ENCODE peak calls at places on chromosomes 13 and 19, in six cellular contexts. One of them, this sample, is unnamed.

GRCh38 chr19:12664406-12665280 is 1.9 kb downstream of the MAN2B1 start:
- DNase-seq in IMR-90: no peak
- DNase-seq in trophoblast cell: no peak
- DNase-seq in neuronal stem cell: no peak
- DNase-seq in H9: peak; percentile 96
- DNase-seq in mesenchymal stem cell: no peak
- DNase-seq in this sample: peak; percentile 88

GRCh38 chr19:39093761-39094160 is 9.6 kb downstream of the ACP7 start:
- DNase-seq in IMR-90: peak; percentile 79
- DNase-seq in trophoblast cell: no peak
- DNase-seq in neuronal stem cell: no peak
- DNase-seq in H9: no peak
- DNase-seq in mesenchymal stem cell: peak; percentile 72
- DNase-seq in this sample: no peak

GRCh38 chr13:39148513-39148961 is 110.3 kb downstream of the NHLRC3 start:
- DNase-seq in IMR-90: no peak
- DNase-seq in trophoblast cell: peak; percentile 43
- DNase-seq in neuronal stem cell: no peak
- DNase-seq in H9: no peak
- DNase-seq in mesenchymal stem cell: peak; percentile 88
- DNase-seq in this sample: no peak

GRCh38 chr13:42924290-42924803 is 67.7 kb downstream of the EPSTI1 start:
- DNase-seq in IMR-90: no peak
- DNase-seq in trophoblast cell: no peak
- DNase-seq in neuronal stem cell: no peak
- DNase-seq in H9: no peak
- DNase-seq in mesenchymal stem cell: no peak
- DNase-seq in this sample: no peak

GRCh38 chr13:63208811-63209210 is 1793.2 kb upstream of the PCDH20 start:
- DNase-seq in IMR-90: peak; percentile 57
- DNase-seq in trophoblast cell: no peak
- DNase-seq in neuronal stem cell: no peak
- DNase-seq in H9: no peak
- DNase-seq in mesenchymal stem cell: peak; percentile 28
- DNase-seq in this sample: no peak

GRCh38 chr19:14561832-14562351 is 10.0 kb downstream of the NDUFB7 start:
- DNase-seq in IMR-90: peak; percentile 19
- DNase-seq in trophoblast cell: peak; percentile 76
- DNase-seq in neuronal stem cell: no peak
- DNase-seq in H9: peak; percentile 48
- DNase-seq in mesenchymal stem cell: peak; percentile 25
- DNase-seq in this sample: no peak

GRCh38 chr13:74301200-74302063 is 167.2 kb upstream of the KLF12 start:
- DNase-seq in IMR-90: peak; percentile 24
- DNase-seq in trophoblast cell: no peak
- DNase-seq in neuronal stem cell: no peak
- DNase-seq in H9: no peak
- DNase-seq in mesenchymal stem cell: no peak
- DNase-seq in this sample: no peak

GRCh38 chr19:39070888-39071287 is 13.3 kb upstream of the ACP7 start:
- DNase-seq in IMR-90: peak; percentile 32
- DNase-seq in trophoblast cell: no peak
- DNase-seq in neuronal stem cell: no peak
- DNase-seq in H9: no peak
- DNase-seq in mesenchymal stem cell: peak; percentile 16
- DNase-seq in this sample: no peak

GRCh38 chr19:3243851-3244700 is 19.6 kb downstream of the CELF5 start:
- DNase-seq in IMR-90: peak; percentile 56
- DNase-seq in trophoblast cell: peak; percentile 30
- DNase-seq in neuronal stem cell: peak; percentile 70
- DNase-seq in H9: peak; percentile 64
- DNase-seq in mesenchymal stem cell: peak; percentile 68
- DNase-seq in this sample: peak; percentile 81

GRCh38 chr19:6590458-6591319 is at the start of gene CD70:
- DNase-seq in IMR-90: no peak
- DNase-seq in trophoblast cell: no peak
- DNase-seq in neuronal stem cell: peak; percentile 44
- DNase-seq in H9: peak; percentile 89
- DNase-seq in mesenchymal stem cell: no peak
- DNase-seq in this sample: peak; percentile 79

GRCh38 chr13:108859202-108860012 is 230.0 kb downstream of the MYO16 start:
- DNase-seq in IMR-90: peak; percentile 92
- DNase-seq in trophoblast cell: peak; percentile 52
- DNase-seq in neuronal stem cell: no peak
- DNase-seq in H9: no peak
- DNase-seq in mesenchymal stem cell: peak; percentile 89
- DNase-seq in this sample: no peak

GRCh38 chr13:110244096-110244830 is 62.7 kb downstream of the COL4A1 start:
- DNase-seq in IMR-90: peak; percentile 42
- DNase-seq in trophoblast cell: no peak
- DNase-seq in neuronal stem cell: no peak
- DNase-seq in H9: no peak
- DNase-seq in mesenchymal stem cell: no peak
- DNase-seq in this sample: no peak

GRCh38 chr19:42197375-42197817 is 20.1 kb downstream of the DEDD2 start:
- DNase-seq in IMR-90: no peak
- DNase-seq in trophoblast cell: no peak
- DNase-seq in neuronal stem cell: no peak
- DNase-seq in H9: peak; percentile 66
- DNase-seq in mesenchymal stem cell: no peak
- DNase-seq in this sample: no peak

GRCh38 chr13:29923554-29924481 is 73.4 kb upstream of the UBL3 start:
- DNase-seq in IMR-90: peak; percentile 99
- DNase-seq in trophoblast cell: peak; percentile 91
- DNase-seq in neuronal stem cell: no peak
- DNase-seq in H9: peak; percentile 90
- DNase-seq in mesenchymal stem cell: peak; percentile 98
- DNase-seq in this sample: peak; percentile 81

GRCh38 chr13:82850644-82851043 is 1031.6 kb downstream of the SLITRK1 start:
- DNase-seq in IMR-90: no peak
- DNase-seq in trophoblast cell: no peak
- DNase-seq in neuronal stem cell: no peak
- DNase-seq in H9: no peak
- DNase-seq in mesenchymal stem cell: no peak
- DNase-seq in this sample: no peak

GRCh38 chr13:72151241-72151640 is 284.2 kb upstream of the DACH1 start:
- DNase-seq in IMR-90: no peak
- DNase-seq in trophoblast cell: no peak
- DNase-seq in neuronal stem cell: no peak
- DNase-seq in H9: no peak
- DNase-seq in mesenchymal stem cell: peak; percentile 40
- DNase-seq in this sample: no peak

GRCh38 chr13:54953786-54954185 is 1925.2 kb downstream of the OLFM4 start:
- DNase-seq in IMR-90: no peak
- DNase-seq in trophoblast cell: no peak
- DNase-seq in neuronal stem cell: no peak
- DNase-seq in H9: no peak
- DNase-seq in mesenchymal stem cell: no peak
- DNase-seq in this sample: no peak

GRCh38 chr19:42069619-42070293 is at the start of gene GRIK5:
- DNase-seq in IMR-90: no peak
- DNase-seq in trophoblast cell: no peak
- DNase-seq in neuronal stem cell: no peak
- DNase-seq in H9: peak; percentile 56
- DNase-seq in mesenchymal stem cell: no peak
- DNase-seq in this sample: peak; percentile 67

GRCh38 chr13:89113744-89114143 is 1442.6 kb downstream of the SLITRK5 start:
- DNase-seq in IMR-90: no peak
- DNase-seq in trophoblast cell: no peak
- DNase-seq in neuronal stem cell: peak; percentile 11
- DNase-seq in H9: no peak
- DNase-seq in mesenchymal stem cell: no peak
- DNase-seq in this sample: no peak

GRCh38 chr13:30739646-30740642 is 4.6 kb downstream of the ALOX5AP start:
- DNase-seq in IMR-90: peak; percentile 95
- DNase-seq in trophoblast cell: no peak
- DNase-seq in neuronal stem cell: no peak
- DNase-seq in H9: no peak
- DNase-seq in mesenchymal stem cell: peak; percentile 93
- DNase-seq in this sample: no peak

GRCh38 chr13:27036236-27036981 is 135.2 kb downstream of the USP12 start:
- DNase-seq in IMR-90: no peak
- DNase-seq in trophoblast cell: peak; percentile 69
- DNase-seq in neuronal stem cell: no peak
- DNase-seq in H9: peak; percentile 23
- DNase-seq in mesenchymal stem cell: peak; percentile 53
- DNase-seq in this sample: no peak

GRCh38 chr19:46490774-46491173 is 4.9 kb downstream of the PNMA8B start:
- DNase-seq in IMR-90: no peak
- DNase-seq in trophoblast cell: no peak
- DNase-seq in neuronal stem cell: no peak
- DNase-seq in H9: no peak
- DNase-seq in mesenchymal stem cell: no peak
- DNase-seq in this sample: no peak

GRCh38 chr13:99981115-99982020 is at the start of gene ZIC2:
- DNase-seq in IMR-90: no peak
- DNase-seq in trophoblast cell: peak; percentile 35
- DNase-seq in neuronal stem cell: peak; percentile 93
- DNase-seq in H9: peak; percentile 85
- DNase-seq in mesenchymal stem cell: no peak
- DNase-seq in this sample: no peak

GRCh38 chr13:111114362-111115050 is 604 bp upstream of the ARHGEF7 start:
- DNase-seq in IMR-90: peak; percentile 43
- DNase-seq in trophoblast cell: peak; percentile 75
- DNase-seq in neuronal stem cell: peak; percentile 20
- DNase-seq in H9: peak; percentile 50
- DNase-seq in mesenchymal stem cell: peak; percentile 80
- DNase-seq in this sample: no peak

GRCh38 chr13:42804244-42804868 is 23.0 kb downstream of the FAM216B start:
- DNase-seq in IMR-90: no peak
- DNase-seq in trophoblast cell: no peak
- DNase-seq in neuronal stem cell: no peak
- DNase-seq in H9: no peak
- DNase-seq in mesenchymal stem cell: peak; percentile 32
- DNase-seq in this sample: no peak

GRCh38 chr13:36612242-36612641 is 61.6 kb upstream of the SERTM1 start:
- DNase-seq in IMR-90: no peak
- DNase-seq in trophoblast cell: no peak
- DNase-seq in neuronal stem cell: no peak
- DNase-seq in H9: peak; percentile 39
- DNase-seq in mesenchymal stem cell: no peak
- DNase-seq in this sample: no peak

GRCh38 chr19:54164369-54165068 is 5.0 kb upstream of the LENG1 start:
- DNase-seq in IMR-90: peak; percentile 22
- DNase-seq in trophoblast cell: peak; percentile 60
- DNase-seq in neuronal stem cell: no peak
- DNase-seq in H9: peak; percentile 96
- DNase-seq in mesenchymal stem cell: peak; percentile 54
- DNase-seq in this sample: peak; percentile 76

GRCh38 chr19:33311326-33311682 is 9.0 kb upstream of the CEBPA start:
- DNase-seq in IMR-90: no peak
- DNase-seq in trophoblast cell: no peak
- DNase-seq in neuronal stem cell: no peak
- DNase-seq in H9: no peak
- DNase-seq in mesenchymal stem cell: no peak
- DNase-seq in this sample: no peak
- H4K91ac ChIP-seq in IMR-90: no peak overlapping the region
- H4K91ac ChIP-seq in trophoblast cell: no peak overlapping the region
- H4K91ac ChIP-seq in neuronal stem cell: no peak overlapping the region
- H4K91ac ChIP-seq in H9: no peak overlapping the region
- H4K91ac ChIP-seq in mesenchymal stem cell: no peak overlapping the region
- H4K91ac ChIP-seq in this sample: no peak overlapping the region

GRCh38 chr19:58385313-58386165 is 1.5 kb upstream of the RPS5 start:
- DNase-seq in IMR-90: no peak
- DNase-seq in trophoblast cell: no peak
- DNase-seq in neuronal stem cell: no peak
- DNase-seq in H9: peak; percentile 31
- DNase-seq in mesenchymal stem cell: no peak
- DNase-seq in this sample: no peak
- H4K91ac ChIP-seq in IMR-90: peak overlapping the region; percentile 92
- H4K91ac ChIP-seq in trophoblast cell: peak overlapping the region; percentile 98
- H4K91ac ChIP-seq in neuronal stem cell: no peak overlapping the region
- H4K91ac ChIP-seq in H9: no peak overlapping the region
- H4K91ac ChIP-seq in mesenchymal stem cell: peak overlapping the region; percentile 76
- H4K91ac ChIP-seq in this sample: peak overlapping the region; percentile 99

GRCh38 chr13:22506286-22506685 is 674.5 kb upstream of the SGCG start:
- DNase-seq in IMR-90: no peak
- DNase-seq in trophoblast cell: no peak
- DNase-seq in neuronal stem cell: peak; percentile 31
- DNase-seq in H9: no peak
- DNase-seq in mesenchymal stem cell: peak; percentile 2
- DNase-seq in this sample: no peak
- H4K91ac ChIP-seq in IMR-90: no peak overlapping the region
- H4K91ac ChIP-seq in trophoblast cell: no peak overlapping the region
- H4K91ac ChIP-seq in neuronal stem cell: no peak overlapping the region
- H4K91ac ChIP-seq in H9: no peak overlapping the region
- H4K91ac ChIP-seq in mesenchymal stem cell: no peak overlapping the region
- H4K91ac ChIP-seq in this sample: no peak overlapping the region

GRCh38 chr19:40735003-40735771 is 15.1 kb downstream of the ACTMAP start:
- DNase-seq in IMR-90: no peak
- DNase-seq in trophoblast cell: no peak
- DNase-seq in neuronal stem cell: no peak
- DNase-seq in H9: no peak
- DNase-seq in mesenchymal stem cell: no peak
- DNase-seq in this sample: no peak
- H4K91ac ChIP-seq in IMR-90: no peak overlapping the region
- H4K91ac ChIP-seq in trophoblast cell: no peak overlapping the region
- H4K91ac ChIP-seq in neuronal stem cell: no peak overlapping the region
- H4K91ac ChIP-seq in H9: no peak overlapping the region
- H4K91ac ChIP-seq in mesenchymal stem cell: no peak overlapping the region
- H4K91ac ChIP-seq in this sample: no peak overlapping the region

DNA sequence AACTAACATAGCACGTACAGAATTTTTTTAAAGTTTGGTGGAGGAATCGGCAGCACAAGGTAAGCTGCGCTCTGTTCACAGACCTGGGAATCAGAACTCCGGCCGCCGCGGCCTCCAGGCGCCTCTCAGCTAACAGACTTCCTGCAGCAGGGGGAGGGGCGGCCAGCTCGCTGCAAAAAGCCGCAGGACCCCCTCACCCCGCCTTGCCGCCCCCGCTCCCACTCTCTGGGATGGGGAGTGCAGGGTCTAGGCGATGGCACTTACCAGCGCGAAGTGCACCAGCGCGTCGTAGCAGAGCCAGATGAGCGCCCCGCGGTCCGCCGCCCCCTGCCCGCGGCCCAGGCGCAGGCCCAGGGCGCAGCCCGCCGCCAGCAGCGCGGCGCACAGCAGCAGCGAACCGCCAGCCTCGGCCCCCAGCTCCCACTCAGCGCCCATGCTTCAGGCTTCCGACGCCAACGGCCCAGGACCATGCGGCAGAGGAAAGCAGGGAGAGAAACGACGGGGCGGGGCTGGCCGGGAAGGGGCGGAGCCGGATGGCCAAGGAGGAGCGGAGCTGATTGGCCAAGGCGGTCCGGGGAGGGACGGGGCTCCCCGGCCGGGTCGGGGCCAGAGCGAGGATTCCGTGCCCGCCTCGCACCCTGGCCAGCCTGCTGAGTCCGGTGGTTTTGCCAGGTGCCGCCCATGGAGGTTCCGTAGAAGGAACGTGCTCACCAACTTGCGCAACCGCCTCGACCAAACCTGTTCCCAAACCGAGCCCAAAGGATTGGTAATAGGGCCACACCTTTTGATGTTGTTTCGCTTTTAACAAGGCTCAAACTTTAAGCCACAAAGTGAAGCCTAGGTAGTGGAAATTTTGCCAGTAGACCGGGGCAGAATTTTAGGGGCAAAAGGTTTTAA is at the start of gene EBPL:
- DNase-seq in IMR-90: peak; percentile 86
- DNase-seq in trophoblast cell: peak; percentile 93
- DNase-seq in neuronal stem cell: peak; percentile 79
- DNase-seq in H9: peak; percentile 96
- DNase-seq in mesenchymal stem cell: peak; percentile 90
- DNase-seq in this sample: peak; percentile 99
- H4K91ac ChIP-seq in IMR-90: peak within 1 kb of the TSS; percentile 87
- H4K91ac ChIP-seq in trophoblast cell: peak within 1 kb of the TSS; percentile 50
- H4K91ac ChIP-seq in neuronal stem cell: peak within 1 kb of the TSS; percentile 96
- H4K91ac ChIP-seq in H9: no peak within 1 kb of the TSS
- H4K91ac ChIP-seq in mesenchymal stem cell: peak within 1 kb of the TSS; percentile 90
- H4K91ac ChIP-seq in this sample: no peak within 1 kb of the TSS